ENCODE peak calls at places on chromosome X, in seven cellular contexts. T is Karpas-422; H is stomach; C is CD4-positive, CD25-positive, alpha-beta regulatory T cell; O is colonic mucosa; N is H1; I is tibial nerve. M is an unnamed sample.

GRCh38 chrX:43566170-43566569 is 89.9 kb upstream of the MAOA start:
- DNase-seq in O (no peak), C (no peak), T (no peak), I (no peak), H (no peak), N (no peak), M (no peak)

GRCh38 chrX:9659571-9660195 is 106.0 kb downstream of the GPR143 start:
- DNase-seq in I (no peak), T (no peak), H (no peak), N (no peak), C (no peak), O (no peak), M (no peak)

GRCh38 chrX:51608071-51608470 is 10.6 kb downstream of the CENPVL3 start:
- DNase-seq in C (no peak), N (no peak), H (no peak), T (no peak), I (no peak), O (no peak), M (no peak)

GRCh38 chrX:119475389-119476101 is 7.3 kb downstream of the SLC25A5 start:
- DNase-seq in I (no peak), N (no peak), H (no peak), O (no peak), C (no peak), T (no peak), M (no peak)

GRCh38 chrX:150465326-150465725 is 102.2 kb downstream of the MAMLD1 start:
- DNase-seq in I (no peak), O (no peak), H (no peak), C (no peak), T (no peak), N (no peak), M (no peak)

GRCh38 chrX:107935200-107935599 is 47.0 kb downstream of the TEX13B start:
- DNase-seq in I (no peak), O (no peak), N (no peak), C (no peak), H (no peak), T (no peak), M (no peak)

GRCh38 chrX:131577433-131577832 is 33.6 kb downstream of the OR13H1 start:
- DNase-seq in T (no peak), C (no peak), H (no peak), I (no peak), N (no peak), O (no peak), M (no peak)

GRCh38 chrX:35696760-35697234 is 101.3 kb upstream of the MAGEB16 start:
- DNase-seq in O (no peak), C (no peak), H (no peak), T (no peak), N (no peak), I (no peak), M (no peak)

GRCh38 chrX:40947276-40947675 is 138.0 kb upstream of the USP9X start:
- DNase-seq in C (no peak), O (no peak), T (no peak), N (no peak), H (no peak), I (no peak), M (no peak)

GRCh38 chrX:154457491-154458115 is 478 bp upstream of the PLXNA3 start:
- DNase-seq in N (no peak), I (no peak), H (peak; percentile 48), C (peak; percentile 71), T (peak; percentile 74), O (peak; percentile 45), M (peak; percentile 65)

GRCh38 chrX:147917700-147918694 is 6.3 kb downstream of the FMR1 start:
- DNase-seq in O (no peak), C (peak; percentile 78), I (no peak), H (no peak), N (no peak), T (peak; percentile 52), M (peak; percentile 50)

GRCh38 chrX:146456058-146456457 is 353.5 kb upstream of the CXorf51B start:
- DNase-seq in I (no peak), T (no peak), C (no peak), H (no peak), O (no peak), N (no peak), M (no peak)

GRCh38 chrX:1427756-1428155 is 25.0 kb downstream of the ASMTL start:
- DNase-seq in C (no peak), O (no peak), T (no peak), N (no peak), I (no peak), H (no peak), M (no peak)

GRCh38 chrX:106014119-106014775 is 24.3 kb downstream of the SERPINA7 start:
- DNase-seq in C (no peak), I (no peak), T (no peak), O (no peak), H (no peak), N (no peak), M (no peak)

GRCh38 chrX:149494844-149495565 is 10.1 kb downstream of the IDS start:
- DNase-seq in C (no peak), H (no peak), N (no peak), O (no peak), I (no peak), T (no peak), M (no peak)

GRCh38 chrX:16839224-16839851 is 30.8 kb downstream of the RBBP7 start:
- DNase-seq in H (no peak), N (no peak), O (no peak), I (no peak), T (no peak), C (no peak), M (no peak)

GRCh38 chrX:110759785-110760184 is 35.8 kb downstream of the CHRDL1 start:
- DNase-seq in H (no peak), I (no peak), O (no peak), T (no peak), C (no peak), N (no peak), M (no peak)

GRCh38 chrX:106740193-106740780 is 13.8 kb downstream of the RNF128 start:
- DNase-seq in C (no peak), O (no peak), N (no peak), I (no peak), H (no peak), T (no peak), M (no peak)

GRCh38 chrX:148662014-148662413 is 161.6 kb downstream of the AFF2 start:
- DNase-seq in I (no peak), O (no peak), H (no peak), N (no peak), T (no peak), C (no peak), M (no peak)

GRCh38 chrX:114774691-114775090 is 190.8 kb downstream of the HTR2C start:
- DNase-seq in H (no peak), I (no peak), O (no peak), T (no peak), C (no peak), N (no peak), M (no peak)

GRCh38 chrX:22278375-22278774 is 5.7 kb downstream of the CBLL2 start:
- DNase-seq in I (no peak), C (no peak), T (no peak), O (no peak), N (no peak), H (no peak), M (no peak)

GRCh38 chrX:39157006-39157405 is 355.7 kb downstream of the MID1IP1 start:
- DNase-seq in I (no peak), O (no peak), H (no peak), C (no peak), N (no peak), T (no peak), M (no peak)

GRCh38 chrX:39070009-39070408 is 268.8 kb downstream of the MID1IP1 start:
- DNase-seq in H (no peak), C (no peak), T (no peak), O (no peak), N (no peak), I (no peak), M (no peak)

DNA sequence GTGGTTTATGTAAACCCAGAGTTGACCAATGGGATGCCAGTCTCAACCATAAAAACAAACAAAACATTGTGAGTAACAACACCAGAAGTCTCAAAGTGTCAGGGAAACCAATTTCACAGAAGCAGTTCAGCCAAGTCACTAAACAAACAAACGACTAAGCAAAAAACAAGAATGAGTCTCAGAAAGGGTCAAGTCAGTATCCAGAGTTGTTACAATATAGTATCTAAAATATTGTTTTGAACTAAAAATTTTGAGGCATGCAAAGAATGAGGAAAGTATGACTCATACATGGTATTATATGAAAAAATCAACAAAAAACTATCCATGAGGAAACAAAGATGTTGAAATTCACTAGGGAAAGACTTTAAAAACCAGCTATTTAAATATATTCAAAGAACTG is 70.6 kb downstream of the AR start:
- DNase-seq in N (no peak), C (no peak), I (no peak), O (no peak), H (no peak), T (no peak), M (no peak)
- H3K27me3 ChIP-seq in N (no peaks in the 10 kb centered on the region), C (no peaks in the 10 kb centered on the region), I (no peaks in the 10 kb centered on the region), O (no peaks in the 10 kb centered on the region), H (no peaks in the 10 kb centered on the region), T (no peaks in the 10 kb centered on the region), M (no peaks in the 10 kb centered on the region)

DNA sequence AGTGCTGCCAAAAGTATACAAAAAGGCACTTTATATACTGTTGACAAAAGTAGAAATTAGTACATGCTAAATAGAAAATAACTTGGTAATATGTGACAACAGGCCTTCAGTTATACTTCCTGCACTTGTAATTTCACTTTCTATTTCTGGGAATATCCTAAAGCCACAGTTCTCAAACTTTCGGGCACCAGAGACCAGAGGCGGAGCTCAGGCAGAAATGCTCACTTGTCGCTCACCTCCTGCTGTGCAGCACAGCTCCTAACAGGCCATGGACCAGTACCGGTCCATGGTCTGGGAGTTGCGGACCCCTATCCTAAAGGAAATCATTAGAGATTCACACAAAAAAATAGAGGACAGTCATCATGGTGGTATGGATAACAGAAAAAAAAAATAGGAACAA is 25.7 kb downstream of the ACSL4 start:
- DNase-seq in N (no peak), C (peak; percentile 18), H (no peak), O (no peak), T (no peak), I (no peak), M (no peak)
- H3K27me3 ChIP-seq in N (no peaks in the 10 kb centered on the region), C (no peaks in the 10 kb centered on the region), H (no peaks in the 10 kb centered on the region), O (no peaks in the 10 kb centered on the region), T (no peaks in the 10 kb centered on the region), I (peaks cover 5% of the 10 kb centered on the region), M (no peaks in the 10 kb centered on the region)

GRCh38 chrX:74800062-74800461 is 125.2 kb downstream of the NEXMIF start:
- DNase-seq in N (no peak), H (no peak), T (no peak), I (no peak), C (no peak), O (no peak), M (no peak)

GRCh38 chrX:74804574-74804973 is 120.7 kb downstream of the NEXMIF start:
- DNase-seq in N (no peak), I (no peak), O (no peak), C (no peak), T (no peak), H (no peak), M (no peak)
- H3K27me3 ChIP-seq in N (no peaks in the 10 kb centered on the region), I (no peaks in the 10 kb centered on the region), O (no peaks in the 10 kb centered on the region), C (no peaks in the 10 kb centered on the region), T (no peaks in the 10 kb centered on the region), H (no peaks in the 10 kb centered on the region), M (no peaks in the 10 kb centered on the region)

GRCh38 chrX:72340572-72340971 is 34.9 kb upstream of the CITED1 start:
- DNase-seq in I (no peak), N (no peak), H (no peak), O (no peak), T (no peak), C (no peak), M (no peak)

DNA sequence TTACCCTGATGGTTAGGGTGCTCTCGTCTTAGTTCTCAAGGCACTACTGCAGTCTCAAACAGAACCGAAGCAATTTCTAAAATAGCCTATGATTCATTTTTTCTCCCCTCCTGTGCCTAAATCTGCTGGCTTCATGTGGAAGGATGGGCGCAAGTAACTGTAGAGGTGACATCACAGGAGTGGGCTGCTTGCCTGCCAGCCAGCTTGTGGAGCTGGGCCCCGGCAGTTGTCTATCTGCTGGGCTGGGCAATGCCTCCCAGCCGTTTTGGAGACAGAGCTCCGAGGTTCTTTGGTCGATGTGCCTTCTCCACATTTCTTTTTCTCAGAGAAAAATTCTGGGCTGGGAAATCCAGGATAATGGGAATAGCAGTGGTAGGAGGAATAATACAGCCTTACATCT is 34.3 kb upstream of the CITED1 start:
- DNase-seq in H (no peak), O (no peak), C (no peak), N (no peak), T (no peak), I (no peak), M (no peak)
- H3K27me3 ChIP-seq in H (no peaks in the 10 kb centered on the region), O (no peaks in the 10 kb centered on the region), C (no peaks in the 10 kb centered on the region), N (no peaks in the 10 kb centered on the region), T (no peaks in the 10 kb centered on the region), I (peaks cover 6% of the 10 kb centered on the region), M (no peaks in the 10 kb centered on the region)

M was measured in CD4-positive, alpha-beta memory T cell.